ENCODE peak calls at places on chromosomes 3 and 15, in ten cellular contexts. F is stimulated activated CD8-positive, alpha-beta memory T cell treated with anti-CD3 and anti-CD28 coated beads, Interleukin-7, amount 100 ng/mL, for 1 hour; X is RWPE1; Y is hippocampal formation; S is lung; L is ELR; U is amniotic epithelial cell; O is naive thymus-derived CD8-positive, alpha-beta T cell; E is activated CD4-positive, CD25-positive, alpha-beta regulatory T cell treated with anti-CD3 and anti-CD28 coated beads, Interleukin-2, amount 50 U/mL, for 72 hours; J is heart right ventricle. B is an unnamed sample.
A peak's percentile ranks its signal among the peaks of the same experiment; 100 is the strongest.

GRCh38 chr3:134611516-134611915 is 39.3 kb downstream of the KY start:
- DNase-seq in F (no peak), X (no peak), Y (no peak), S (no peak), L (no peak), U (no peak), O (no peak), E (no peak), J (no peak), B (no peak)

GRCh38 chr15:89121414-89121813 is 33.2 kb downstream of the ABHD2 start:
- DNase-seq in F (no peak), X (peak; percentile 81), Y (no peak), S (no peak), L (no peak), U (no peak), O (no peak), E (no peak), J (no peak), B (no peak)

GRCh38 chr3:86930831-86931230 is 60.1 kb downstream of the VGLL3 start:
- DNase-seq in F (no peak), X (no peak), Y (no peak), S (no peak), L (peak; percentile 16), U (no peak), O (no peak), E (no peak), J (no peak), B (no peak)

GRCh38 chr3:46469680-46470357 is 5.1 kb upstream of the LTF start:
- DNase-seq in F (no peak), X (no peak), Y (no peak), S (no peak), L (no peak), U (no peak), O (no peak), E (no peak), J (no peak), B (no peak)

GRCh38 chr15:27495963-27496459 is 525.0 kb downstream of the GABRG3 start:
- DNase-seq in F (no peak), X (no peak), Y (no peak), S (no peak), L (no peak), U (no peak), O (no peak), E (no peak), J (no peak), B (no peak)

GRCh38 chr15:41487376-41487775 is 6.3 kb upstream of the ITPKA start:
- DNase-seq in F (no peak), X (no peak), Y (no peak), S (no peak), L (no peak), U (no peak), O (no peak), E (no peak), J (no peak), B (no peak)

GRCh38 chr3:197711973-197712707 is 24.6 kb downstream of the RUBCN start:
- DNase-seq in F (peak; percentile 64), X (peak; percentile 92), Y (peak; percentile 89), S (peak; percentile 77), L (peak; percentile 99), U (peak; percentile 97), O (peak; percentile 88), E (peak; percentile 73), J (peak; percentile 92), B (peak; percentile 95)

GRCh38 chr3:61169621-61170251 is 81.5 kb downstream of the FHIT start:
- DNase-seq in F (no peak), X (no peak), Y (no peak), S (no peak), L (no peak), U (no peak), O (no peak), E (no peak), J (no peak), B (no peak)

GRCh38 chr3:19065027-19065426 is 83.3 kb upstream of the KCNH8 start:
- DNase-seq in F (no peak), X (no peak), Y (peak; percentile 70), S (no peak), L (no peak), U (no peak), O (no peak), E (no peak), J (no peak), B (no peak)

GRCh38 chr15:89756897-89757296 is 5.8 kb upstream of the MESP1 start:
- DNase-seq in F (no peak), X (no peak), Y (no peak), S (no peak), L (no peak), U (peak; percentile 26), O (no peak), E (no peak), J (no peak), B (no peak)

GRCh38 chr15:61038910-61039309 is 190.2 kb downstream of the RORA start:
- DNase-seq in F (no peak), X (no peak), Y (no peak), S (no peak), L (no peak), U (no peak), O (no peak), E (no peak), J (no peak), B (no peak)

B was measured in ascending aorta.